ENCODE peak calls at places on chromosomes 1 and 21, in six cellular contexts. U, B, G, V, L and T are unnamed samples.

GRCh38 chr1:201695607-201696006 is 133.3 kb upstream of the IPO9 start:
- DNase-seq in G (no peak), L (no peak), U (no peak), B (no peak), V (no peak), T (no peak)

GRCh38 chr21:44485254-44485793 is 30.0 kb downstream of the LRRC3 start:
- DNase-seq in G (peak), L (no peak), B (peak), U (peak), V (no peak), T (no peak)

GRCh38 chr1:51526248-51526647 is 7.2 kb upstream of the EPS15 start:
- DNase-seq in B (no peak), U (no peak), L (no peak), V (no peak), G (no peak), T (no peak)

GRCh38 chr1:19072285-19072981 is 116.0 kb upstream of the IFFO2 start:
- DNase-seq in L (no peak), G (no peak), B (no peak), V (no peak), U (no peak), T (no peak)

GRCh38 chr1:236502579-236502971 is 21.2 kb upstream of the LGALS8 start:
- DNase-seq in B (no peak), U (no peak), L (no peak), V (peak), G (peak), T (no peak)

GRCh38 chr1:15786581-15786980 is 20.9 kb downstream of the UQCRHL start:
- DNase-seq in B (no peak), V (peak), L (no peak), U (no peak), G (no peak), T (no peak)

GRCh38 chr1:155981266-155982088 is 3.1 kb upstream of the ARHGEF2 start:
- DNase-seq in V (no peak), U (no peak), B (no peak), G (peak), L (peak), T (peak)

GRCh38 chr21:41328660-41329300 is 12.2 kb downstream of the FAM3B start:
- DNase-seq in U (no peak), L (no peak), B (no peak), G (no peak), V (no peak), T (no peak)

GRCh38 chr1:116131866-116132605 is 20.8 kb downstream of the MAB21L3 start:
- DNase-seq in L (no peak), G (no peak), B (no peak), V (no peak), U (no peak), T (no peak)

GRCh38 chr1:182685186-182685585 is 799 bp upstream of the RGS8 start:
- DNase-seq in B (no peak), G (peak), U (no peak), V (no peak), L (no peak), T (no peak)

GRCh38 chr1:23344987-23345472 is 946 bp upstream of the HNRNPR start:
- DNase-seq in B (no peak), U (peak), G (no peak), V (no peak), L (no peak), T (no peak)

GRCh38 chr1:90854559-90854958 is 137.5 kb upstream of the BARHL2 start:
- DNase-seq in U (no peak), L (no peak), V (no peak), G (no peak), B (no peak), T (no peak)

GRCh38 chr1:63713627-63714481 is 60.0 kb upstream of the ROR1 start:
- DNase-seq in B (peak), V (peak), L (peak), U (peak), G (no peak), T (no peak)

GRCh38 chr1:246592695-246593094 is 26.4 kb downstream of the CNST start:
- DNase-seq in G (no peak), V (no peak), B (no peak), L (no peak), U (no peak), T (no peak)

GRCh38 chr1:225426395-225427248 is 1.2 kb downstream of the LBR start:
- DNase-seq in L (peak), U (peak), B (no peak), V (peak), G (peak), T (peak)

GRCh38 chr1:178101654-178102053 is 7.8 kb downstream of the RASAL2 start:
- DNase-seq in U (no peak), B (no peak), G (peak), L (no peak), V (no peak), T (no peak)

GRCh38 chr1:11342677-11343076 is 69.7 kb downstream of the UBIAD1 start:
- DNase-seq in V (no peak), G (no peak), L (no peak), U (peak), B (no peak), T (no peak)

GRCh38 chr1:32817815-32818786 is 648 bp downstream of the S100PBP start:
- DNase-seq in U (peak), G (peak), V (peak), L (peak), B (peak), T (peak)

GRCh38 chr1:183993132-183993531 is 44.4 kb downstream of the COLGALT2 start:
- DNase-seq in V (peak), L (no peak), B (no peak), G (no peak), U (no peak), T (no peak)

GRCh38 chr1:62530516-62531154 is 66.7 kb upstream of the ANGPTL3 start:
- DNase-seq in V (peak), G (peak), U (peak), B (no peak), L (no peak), T (peak)

GRCh38 chr1:172902861-172903381 is 147.8 kb downstream of the TNFSF18 start:
- DNase-seq in L (peak), V (peak), U (no peak), G (no peak), B (no peak), T (no peak)

GRCh38 chr1:90344963-90345730 is 350.2 kb downstream of the ZNF326 start:
- DNase-seq in V (no peak), G (no peak), L (peak), U (no peak), B (no peak), T (no peak)

GRCh38 chr1:51000160-51000559 is 30.1 kb downstream of the CDKN2C start:
- DNase-seq in U (no peak), B (no peak), L (peak), V (no peak), G (no peak), T (peak)

GRCh38 chr1:235106457-235106856 is 22.2 kb downstream of the TOMM20 start:
- DNase-seq in G (no peak), U (no peak), L (no peak), V (no peak), B (no peak), T (no peak)

GRCh38 chr1:203471841-203472240 is 3.8 kb upstream of the PRELP start:
- DNase-seq in L (no peak), G (no peak), V (no peak), B (no peak), U (no peak), T (no peak)

GRCh38 chr1:26785611-26786436 is 1.9 kb upstream of the PIGV start:
- DNase-seq in B (no peak), V (no peak), U (peak), G (no peak), L (no peak), T (peak)

GRCh38 chr1:229509576-229509975 is 1.4 kb upstream of the NUP133 start:
- DNase-seq in L (no peak), V (peak), B (no peak), G (peak), U (no peak), T (no peak)

GRCh38 chr1:229271448-229272120 is 673 bp downstream of the RAB4A start:
- DNase-seq in U (peak), B (no peak), G (peak), L (peak), V (peak), T (peak)

GRCh38 chr1:103170608-103171007 is 62.3 kb upstream of the COL11A1 start:
- DNase-seq in U (no peak), L (no peak), G (no peak), V (no peak), B (no peak), T (no peak)

GRCh38 chr21:27363719-27364479 is 397.0 kb upstream of the ADAMTS5 start:
- DNase-seq in L (no peak), U (no peak), G (no peak), V (no peak), B (no peak), T (no peak)

GRCh38 chr1:183685112-183685713 is 32.1 kb upstream of the APOBEC4 start:
- DNase-seq in B (peak), L (peak), U (peak), G (peak), V (peak), T (peak)

GRCh38 chr1:36446780-36447179 is 3.5 kb downstream of the OSCP1 start:
- DNase-seq in G (no peak), L (no peak), U (no peak), B (no peak), V (no peak), T (no peak)

GRCh38 chr21:17257784-17258183 is 255.1 kb upstream of the CXADR start:
- DNase-seq in U (no peak), V (peak), L (no peak), G (no peak), B (no peak), T (no peak)

GRCh38 chr1:46401964-46402626 is 8.0 kb downstream of the FAAH start:
- DNase-seq in V (peak), L (no peak), U (peak), B (peak), G (peak), T (peak)

GRCh38 chr1:205285391-205286101 is 36.0 kb downstream of the NUAK2 start:
- DNase-seq in U (no peak), L (peak), G (no peak), B (no peak), V (no peak), T (peak)

GRCh38 chr1:205286335-205286950 is 35.1 kb downstream of the NUAK2 start:
- DNase-seq in U (no peak), B (no peak), V (peak), G (no peak), L (peak), T (peak)

GRCh38 chr1:205283270-205284147 is 38.0 kb downstream of the NUAK2 start:
- DNase-seq in G (no peak), U (no peak), L (peak), B (no peak), V (no peak), T (peak)

GRCh38 chr1:205287076-205287475 is 34.5 kb downstream of the NUAK2 start:
- DNase-seq in L (no peak), G (no peak), V (no peak), U (no peak), B (no peak), T (no peak)

GRCh38 chr1:205284420-205285144 is 37.0 kb downstream of the NUAK2 start:
- DNase-seq in U (peak), G (peak), V (peak), B (peak), L (peak), T (peak)
- TF ChIP-seq CTCF in U (no peak), G (no peak), V (no peak), B (no peak), L (no peak), T (no peak)

GRCh38 chr1:6783221-6783620 is 2.0 kb upstream of the CAMTA1 start:
- DNase-seq in B (no peak), L (no peak), U (no peak), V (no peak), G (no peak), T (peak)

GRCh38 chr1:6785721-6786505 is 659 bp downstream of the CAMTA1 start:
- DNase-seq in V (peak), G (peak), L (peak), U (peak), B (no peak), T (peak)

GRCh38 chr1:6783956-6784559 is 1.2 kb upstream of the CAMTA1 start:
- DNase-seq in U (no peak), L (peak), B (no peak), V (peak), G (no peak), T (peak)

GRCh38 chr1:6785318-6785712 is at the start of gene CAMTA1:
- DNase-seq in U (no peak), L (no peak), V (no peak), B (no peak), G (no peak), T (no peak)

DNA sequence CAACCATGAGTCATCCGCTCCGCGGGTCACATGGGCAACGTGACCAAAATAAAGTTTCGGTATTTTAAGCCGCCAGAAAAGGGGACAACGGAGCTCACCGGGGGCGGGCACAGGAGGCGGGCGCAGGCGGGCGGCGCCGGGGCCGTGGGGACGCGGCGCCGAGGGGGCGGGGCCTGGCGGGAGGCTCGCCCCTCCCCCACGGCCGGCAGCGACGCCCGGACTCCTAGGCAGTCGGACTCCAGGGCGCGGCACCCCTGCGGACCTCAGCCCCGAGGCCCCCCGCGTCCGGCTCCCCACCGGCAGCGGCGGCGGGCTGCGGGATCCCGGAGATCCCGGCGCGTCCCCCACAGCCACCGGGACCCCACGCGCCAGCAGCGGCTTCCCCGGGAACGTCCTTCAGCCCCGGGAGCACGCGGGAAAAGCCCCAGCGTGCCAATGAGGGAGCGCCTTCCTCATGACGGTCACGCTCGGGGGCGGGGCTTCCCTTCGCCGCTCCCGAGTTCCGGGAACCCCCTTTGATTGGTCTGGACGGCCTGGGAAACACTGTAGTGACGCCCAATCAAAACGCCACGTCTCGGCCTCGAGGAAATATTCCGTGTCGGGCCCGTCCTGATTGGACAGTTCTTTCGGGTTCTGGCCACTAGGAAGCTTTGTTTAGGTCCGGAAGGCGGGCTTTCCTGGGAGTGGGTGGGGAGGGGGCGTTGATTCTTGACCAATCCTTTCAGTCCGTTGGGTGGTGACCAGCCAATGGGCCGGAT is 515 bp upstream of the CAMTA1 start:
- DNase-seq in U (peak), L (peak), G (peak), B (peak), V (peak), T (peak)
- TF ChIP-seq EZH2phosphoT487 in U (no peak), L (no peak), G (no peak), B (no peak), V (no peak), T (no peak)

GRCh38 chr1:157377216-157377821 is 175.0 kb downstream of the FCRL5 start:
- DNase-seq in G (peak), U (peak), L (peak), B (peak), V (peak), T (peak)
- TF ChIP-seq CTCF in G (peak), U (peak), L (peak), B (peak), V (peak), T (peak)

GRCh38 chr1:160629286-160630210 is 17.3 kb downstream of the SLAMF1 start:
- DNase-seq in L (peak), V (no peak), B (no peak), U (no peak), G (peak), T (no peak)
- TF ChIP-seq EZH2phosphoT487 in L (no peak), V (no peak), B (no peak), U (no peak), G (no peak), T (no peak)

GRCh38 chr1:147840909-147841308 is 61.7 kb upstream of the GJA8 start:
- DNase-seq in U (no peak), L (no peak), B (peak), G (peak), V (no peak), T (no peak)
- TF ChIP-seq CTCF in U (no peak), L (no peak), B (peak), G (no peak), V (peak), T (peak)

GRCh38 chr1:2584822-2585317 is 1.7 kb upstream of the PRXL2B start:
- DNase-seq in L (no peak), B (no peak), U (no peak), V (no peak), G (no peak), T (peak)

GRCh38 chr1:2582401-2582800 is 4.2 kb upstream of the PRXL2B start:
- DNase-seq in U (no peak), L (no peak), G (no peak), V (no peak), B (no peak), T (no peak)

GRCh38 chr1:2585318-2586092 is 1.1 kb upstream of the PRXL2B start:
- DNase-seq in L (peak), G (peak), U (peak), V (peak), B (no peak), T (peak)

GRCh38 chr1:2583331-2583791 is 3.2 kb upstream of the PRXL2B start:
- DNase-seq in V (no peak), G (peak), L (no peak), B (no peak), U (no peak), T (no peak)

DNA sequence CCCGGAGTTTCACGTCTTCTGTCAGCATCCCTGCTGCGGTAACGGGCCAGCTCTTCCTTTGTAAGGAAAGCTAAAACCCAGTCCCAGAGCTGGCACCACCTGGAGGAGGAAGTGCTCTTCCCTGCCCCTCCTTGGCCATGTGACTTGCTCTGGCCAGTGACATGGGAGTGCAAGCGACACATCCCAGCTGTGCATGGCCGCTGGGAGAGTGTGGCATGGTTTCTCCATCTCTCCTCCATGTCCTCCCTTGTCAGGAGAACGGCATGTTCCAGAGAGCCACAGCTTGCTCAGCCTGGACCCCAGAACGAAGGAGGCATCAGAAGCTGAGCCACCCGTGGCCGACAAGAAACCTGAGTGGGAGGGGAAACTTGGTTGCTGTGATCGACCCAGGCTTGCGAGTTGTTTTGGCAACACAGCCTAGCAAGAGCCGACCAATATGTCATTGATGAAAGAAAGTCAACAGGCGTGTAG is 2.7 kb upstream of the PRXL2B start:
- DNase-seq in V (no peak), B (no peak), L (no peak), G (peak), U (peak), T (no peak)
- TF ChIP-seq EZH2phosphoT487 in V (no peak), B (no peak), L (no peak), G (no peak), U (no peak), T (no peak)